ENCODE peak calls at places on chromosomes 13 and 19, in eight cellular contexts. Y, D, O, Z, K, G, P and U are unnamed samples.

GRCh38 chr13:106533940-106534843 is 1.3 kb downstream of the EFNB2 start:
- DNase-seq in Y (peak; percentile 40), D (peak; percentile 63), O (peak; percentile 56), Z (peak; percentile 83), K (peak; percentile 55), G (peak; percentile 48), P (peak; percentile 63), U (peak; percentile 81)

GRCh38 chr13:114057131-114058050 is 75.0 kb downstream of the RASA3 start:
- DNase-seq in Y (no peak), D (no peak), O (no peak), Z (no peak), K (no peak), G (no peak), P (no peak), U (no peak)

GRCh38 chr13:73702419-73703071 is 431.7 kb downstream of the KLF12 start:
- DNase-seq in Y (no peak), D (no peak), O (peak; percentile 45), Z (no peak), K (no peak), G (no peak), P (no peak), U (no peak)

GRCh38 chr19:38095411-38096308 is 128.4 kb downstream of the DPF1 start:
- DNase-seq in Y (peak; percentile 70), D (peak; percentile 66), O (peak; percentile 68), Z (peak; percentile 72), K (peak; percentile 89), G (peak; percentile 74), P (peak; percentile 71), U (peak; percentile 86)

GRCh38 chr19:17749912-17750317 is 1.4 kb upstream of the FCHO1 start:
- DNase-seq in Y (no peak), D (no peak), O (no peak), Z (no peak), K (no peak), G (no peak), P (no peak), U (no peak)

GRCh38 chr13:87827479-87827878 is 156.3 kb downstream of the SLITRK5 start:
- DNase-seq in Y (no peak), D (no peak), O (peak; percentile 70), Z (peak; percentile 77), K (no peak), G (no peak), P (no peak), U (no peak)

GRCh38 chr19:28283592-28283991 is 929.4 kb downstream of the UQCRFS1 start:
- DNase-seq in Y (no peak), D (no peak), O (no peak), Z (no peak), K (no peak), G (no peak), P (no peak), U (no peak)

GRCh38 chr13:43316997-43317396 is 293.6 kb downstream of the DNAJC15 start:
- DNase-seq in Y (peak; percentile 28), D (no peak), O (no peak), Z (peak; percentile 68), K (peak; percentile 20), G (no peak), P (peak; percentile 67), U (no peak)

GRCh38 chr13:47036291-47037008 is 139.6 kb upstream of the HTR2A start:
- DNase-seq in Y (no peak), D (no peak), O (no peak), Z (no peak), K (peak; percentile 2), G (no peak), P (no peak), U (no peak)

GRCh38 chr13:29081036-29081435 is 260.9 kb downstream of the MTUS2 start:
- DNase-seq in Y (no peak), D (no peak), O (no peak), Z (no peak), K (no peak), G (no peak), P (no peak), U (no peak)

GRCh38 chr13:105334211-105334610 is 1201.3 kb downstream of the EFNB2 start:
- DNase-seq in Y (no peak), D (no peak), O (no peak), Z (peak; percentile 51), K (peak; percentile 4), G (no peak), P (peak; percentile 79), U (no peak)

GRCh38 chr19:5048727-5049553 is 80.0 kb downstream of the KDM4B start:
- DNase-seq in Y (peak; percentile 37), D (peak; percentile 55), O (peak; percentile 68), Z (peak; percentile 53), K (no peak), G (no peak), P (peak; percentile 66), U (peak; percentile 87)

DNA sequence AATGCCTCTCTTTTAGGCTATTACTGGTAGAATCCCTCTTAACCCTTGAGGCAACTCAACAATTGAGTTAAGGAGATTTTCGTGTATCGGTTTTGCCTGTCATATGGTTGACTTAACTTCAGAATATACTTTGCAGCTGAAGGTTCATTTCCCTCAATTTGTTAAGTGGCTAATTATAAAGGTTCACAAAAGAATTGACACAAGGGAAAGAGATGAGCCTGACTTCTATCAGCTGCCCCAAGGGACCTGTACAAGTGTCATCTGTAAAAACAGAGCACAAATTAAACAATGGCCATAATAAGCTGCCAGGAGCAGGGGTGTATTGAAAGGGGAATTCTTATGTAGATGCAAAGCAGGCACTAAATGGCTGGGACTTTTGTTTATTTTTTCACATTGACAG is 334.8 kb upstream of the OBI1 start:
- DNase-seq in Y (no peak), D (no peak), O (no peak), Z (no peak), K (peak; percentile 21), G (no peak), P (no peak), U (no peak)
- H3K36me3 ChIP-seq in Y (no peaks in the 10 kb centered on the region), D (no peaks in the 10 kb centered on the region), O (no peaks in the 10 kb centered on the region), Z (no peaks in the 10 kb centered on the region), K (no peaks in the 10 kb centered on the region), G (no peaks in the 10 kb centered on the region), P (no peaks in the 10 kb centered on the region), U (no peaks in the 10 kb centered on the region)

GRCh38 chr19:36526581-36526980 is 1.5 kb downstream of the ZNF260 start:
- DNase-seq in Y (no peak), D (no peak), O (no peak), Z (no peak), K (no peak), G (no peak), P (no peak), U (no peak)
- H3K9me3 ChIP-seq in Y (peaks cover 50% of the 10 kb centered on the region), D (peaks cover 39% of the 10 kb centered on the region), O (peaks cover 16% of the 10 kb centered on the region), Z (no peaks in the 10 kb centered on the region), K (peaks cover 21% of the 10 kb centered on the region), G (peaks cover 15% of the 10 kb centered on the region), P (peaks cover 28% of the 10 kb centered on the region), U (peaks cover 10% of the 10 kb centered on the region)

GRCh38 chr19:40586611-40587010 is 9.9 kb downstream of the SHKBP1 start:
- DNase-seq in Y (no peak), D (no peak), O (no peak), Z (no peak), K (no peak), G (no peak), P (no peak), U (no peak)
- H3K36me3 ChIP-seq in Y (peaks cover 18% of the 10 kb centered on the region), D (no peaks in the 10 kb centered on the region), O (no peaks in the 10 kb centered on the region), Z (peaks cover 8% of the 10 kb centered on the region), K (no peaks in the 10 kb centered on the region), G (peaks cover 37% of the 10 kb centered on the region), P (peaks cover 60% of the 10 kb centered on the region), U (peaks cover 6% of the 10 kb centered on the region)

GRCh38 chr19:36986131-36986530 is 70.0 kb downstream of the ZNF568 start:
- DNase-seq in Y (no peak), D (no peak), O (no peak), Z (no peak), K (no peak), G (no peak), P (no peak), U (no peak)

GRCh38 chr19:36987091-36987490 is 71.0 kb downstream of the ZNF568 start:
- DNase-seq in Y (no peak), D (no peak), O (no peak), Z (no peak), K (no peak), G (no peak), P (no peak), U (no peak)

GRCh38 chr19:36986601-36987000 is 70.5 kb downstream of the ZNF568 start:
- DNase-seq in Y (no peak), D (no peak), O (no peak), Z (no peak), K (no peak), G (no peak), P (no peak), U (no peak)
- H3K9me3 ChIP-seq in Y (peaks cover 39% of the 10 kb centered on the region), D (peaks cover 11% of the 10 kb centered on the region), O (no peaks in the 10 kb centered on the region), Z (no peaks in the 10 kb centered on the region), K (peaks cover 8% of the 10 kb centered on the region), G (peaks cover 23% of the 10 kb centered on the region), P (peaks cover 14% of the 10 kb centered on the region), U (peaks cover 2% of the 10 kb centered on the region)

GRCh38 chr19:35300340-35300649 is 8.3 kb downstream of the MAG start:
- DNase-seq in Y (no peak), D (no peak), O (no peak), Z (no peak), K (no peak), G (no peak), P (no peak), U (no peak)
- H3K36me3 ChIP-seq in Y (no peaks in the 10 kb centered on the region), D (no peaks in the 10 kb centered on the region), O (no peaks in the 10 kb centered on the region), Z (no peaks in the 10 kb centered on the region), K (no peaks in the 10 kb centered on the region), G (no peaks in the 10 kb centered on the region), P (no peaks in the 10 kb centered on the region), U (no peaks in the 10 kb centered on the region)

DNA sequence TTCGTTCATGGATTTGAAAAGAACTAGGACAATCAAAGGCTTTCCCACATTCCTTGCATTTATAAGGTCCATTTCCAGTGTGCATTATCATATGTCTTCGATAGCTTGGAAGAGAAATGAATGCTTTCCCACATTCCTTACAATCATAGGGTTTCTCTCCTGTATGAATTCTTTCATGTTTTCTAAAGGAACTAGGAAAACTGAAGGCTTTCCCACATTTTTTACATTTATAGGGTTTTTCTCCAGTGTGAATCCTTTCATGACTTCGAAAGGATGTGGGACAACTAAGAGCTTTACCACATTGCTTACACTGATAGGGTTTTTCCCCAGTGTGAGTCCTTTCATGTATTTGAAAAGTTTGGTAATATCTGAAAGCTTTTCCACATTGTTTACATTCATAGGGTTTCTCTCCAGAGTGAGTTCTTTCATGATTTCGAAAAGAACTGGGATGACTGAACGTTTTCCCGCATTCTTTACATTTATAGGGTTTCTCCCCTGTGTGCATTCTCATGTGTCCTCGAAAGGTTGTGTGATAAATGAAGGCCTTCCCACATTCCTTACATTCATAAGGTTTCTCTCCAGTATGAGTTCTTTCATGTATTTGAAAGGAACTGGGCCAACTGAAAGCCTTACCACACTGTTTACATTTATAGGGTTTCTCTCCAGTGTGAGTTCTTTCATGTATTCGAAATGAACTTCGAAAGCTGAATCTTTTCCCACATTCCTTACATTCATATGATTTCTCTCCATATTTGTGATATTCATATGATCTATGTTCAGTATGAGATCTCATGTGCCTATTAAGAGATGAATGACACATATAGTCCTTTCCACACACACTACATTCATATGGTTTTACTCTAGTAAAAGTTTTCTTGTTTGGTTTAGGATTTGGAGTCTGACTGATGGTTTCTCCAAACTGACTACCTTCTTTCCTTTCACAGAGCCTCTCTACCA is 19.6 kb downstream of the ZNF709 start:
- DNase-seq in Y (no peak), D (no peak), O (no peak), Z (peak; percentile 2), K (no peak), G (no peak), P (no peak), U (no peak)
- H3K9me3 ChIP-seq in Y (peaks cover 87% of the 10 kb centered on the region), D (peaks cover 59% of the 10 kb centered on the region), O (peaks cover 59% of the 10 kb centered on the region), Z (no peaks in the 10 kb centered on the region), K (peaks cover 45% of the 10 kb centered on the region), G (peaks cover 9% of the 10 kb centered on the region), P (peaks cover 58% of the 10 kb centered on the region), U (peaks cover 15% of the 10 kb centered on the region)

GRCh38 chr19:2227415-2228156 is 8.5 kb downstream of the PLEKHJ1 start:
- DNase-seq in Y (peak; percentile 30), D (peak; percentile 71), O (no peak), Z (no peak), K (no peak), G (no peak), P (no peak), U (no peak)
- H3K36me3 ChIP-seq in Y (peaks cover 24% of the 10 kb centered on the region), D (no peaks in the 10 kb centered on the region), O (peaks cover 2% of the 10 kb centered on the region), Z (peaks cover 46% of the 10 kb centered on the region), K (no peaks in the 10 kb centered on the region), G (peaks cover 87% of the 10 kb centered on the region), P (peaks cover 76% of the 10 kb centered on the region), U (peaks cover 6% of the 10 kb centered on the region)